ENCODE peak calls at places on chromosome 22, in eight cellular contexts. One of them, this sample, is unnamed.

GRCh38 chr22:44329179-44329796 is 16.5 kb upstream of the SHISAL1 start:
- DNase-seq in lung microvascular endothelial cell: no peak
- DNase-seq in effector CD4-positive, alpha-beta T cell: no peak
- DNase-seq in HAP-1: no peak
- DNase-seq in right lobe of liver: no peak
- DNase-seq in AG09309: no peak
- DNase-seq in left cardiac atrium: no peak
- DNase-seq in iris pigment epithelial cell: no peak
- DNase-seq in this sample: no peak

GRCh38 chr22:28548411-28548810 is 131.2 kb downstream of the TTC28 start:
- DNase-seq in AG09309: no peak
- DNase-seq in iris pigment epithelial cell: no peak
- DNase-seq in right lobe of liver: no peak
- DNase-seq in HAP-1: no peak
- DNase-seq in lung microvascular endothelial cell: no peak
- DNase-seq in left cardiac atrium: no peak
- DNase-seq in effector CD4-positive, alpha-beta T cell: no peak
- DNase-seq in this sample: no peak

GRCh38 chr22:49629586-49630447 is 197.9 kb downstream of the BRD1 start:
- DNase-seq in lung microvascular endothelial cell: peak
- DNase-seq in right lobe of liver: peak
- DNase-seq in left cardiac atrium: no peak
- DNase-seq in iris pigment epithelial cell: peak
- DNase-seq in AG09309: no peak
- DNase-seq in effector CD4-positive, alpha-beta T cell: no peak
- DNase-seq in HAP-1: no peak
- DNase-seq in this sample: no peak

GRCh38 chr22:49203863-49204598 is 623.6 kb downstream of the BRD1 start:
- DNase-seq in HAP-1: no peak
- DNase-seq in right lobe of liver: peak
- DNase-seq in effector CD4-positive, alpha-beta T cell: no peak
- DNase-seq in AG09309: no peak
- DNase-seq in lung microvascular endothelial cell: no peak
- DNase-seq in iris pigment epithelial cell: no peak
- DNase-seq in left cardiac atrium: no peak
- DNase-seq in this sample: no peak

GRCh38 chr22:41367680-41368542 is 13.8 kb upstream of the TEF start:
- DNase-seq in effector CD4-positive, alpha-beta T cell: no peak
- DNase-seq in HAP-1: no peak
- DNase-seq in AG09309: peak
- DNase-seq in lung microvascular endothelial cell: peak
- DNase-seq in right lobe of liver: peak
- DNase-seq in iris pigment epithelial cell: peak
- DNase-seq in left cardiac atrium: peak
- DNase-seq in this sample: no peak

GRCh38 chr22:37017356-37017755 is 1.9 kb downstream of the TST start:
- DNase-seq in effector CD4-positive, alpha-beta T cell: no peak
- DNase-seq in left cardiac atrium: no peak
- DNase-seq in HAP-1: no peak
- DNase-seq in right lobe of liver: peak
- DNase-seq in AG09309: no peak
- DNase-seq in lung microvascular endothelial cell: no peak
- DNase-seq in iris pigment epithelial cell: no peak
- DNase-seq in this sample: no peak

GRCh38 chr22:46537946-46538815 is 761 bp upstream of the CELSR1 start:
- DNase-seq in effector CD4-positive, alpha-beta T cell: no peak
- DNase-seq in left cardiac atrium: no peak
- DNase-seq in lung microvascular endothelial cell: peak
- DNase-seq in AG09309: no peak
- DNase-seq in HAP-1: peak
- DNase-seq in iris pigment epithelial cell: peak
- DNase-seq in right lobe of liver: no peak
- DNase-seq in this sample: no peak

GRCh38 chr22:44576311-44577260 is 78.6 kb upstream of the RTL6 start:
- DNase-seq in left cardiac atrium: no peak
- DNase-seq in lung microvascular endothelial cell: no peak
- DNase-seq in effector CD4-positive, alpha-beta T cell: no peak
- DNase-seq in AG09309: no peak
- DNase-seq in iris pigment epithelial cell: no peak
- DNase-seq in HAP-1: no peak
- DNase-seq in right lobe of liver: no peak
- DNase-seq in this sample: no peak

GRCh38 chr22:29396126-29396525 is 7.8 kb upstream of the AP1B1 start:
- DNase-seq in lung microvascular endothelial cell: no peak
- DNase-seq in right lobe of liver: no peak
- DNase-seq in effector CD4-positive, alpha-beta T cell: no peak
- DNase-seq in iris pigment epithelial cell: no peak
- DNase-seq in HAP-1: no peak
- DNase-seq in AG09309: no peak
- DNase-seq in left cardiac atrium: no peak
- DNase-seq in this sample: no peak

GRCh38 chr22:27531782-27532530 is 269.6 kb downstream of the MN1 start:
- DNase-seq in HAP-1: no peak
- DNase-seq in effector CD4-positive, alpha-beta T cell: no peak
- DNase-seq in lung microvascular endothelial cell: no peak
- DNase-seq in AG09309: peak
- DNase-seq in left cardiac atrium: no peak
- DNase-seq in right lobe of liver: no peak
- DNase-seq in iris pigment epithelial cell: peak
- DNase-seq in this sample: no peak

GRCh38 chr22:46619240-46619829 is 851 bp upstream of the GRAMD4 start:
- DNase-seq in effector CD4-positive, alpha-beta T cell: no peak
- DNase-seq in AG09309: no peak
- DNase-seq in lung microvascular endothelial cell: no peak
- DNase-seq in left cardiac atrium: no peak
- DNase-seq in HAP-1: no peak
- DNase-seq in iris pigment epithelial cell: no peak
- DNase-seq in right lobe of liver: no peak
- DNase-seq in this sample: no peak

GRCh38 chr22:23248583-23248982 is 68.3 kb downstream of the BCR start:
- DNase-seq in lung microvascular endothelial cell: peak
- DNase-seq in right lobe of liver: no peak
- DNase-seq in effector CD4-positive, alpha-beta T cell: no peak
- DNase-seq in iris pigment epithelial cell: peak
- DNase-seq in AG09309: no peak
- DNase-seq in HAP-1: no peak
- DNase-seq in left cardiac atrium: no peak
- DNase-seq in this sample: no peak

GRCh38 chr22:28955817-28956216 is 72.4 kb downstream of the ZNRF3 start:
- DNase-seq in left cardiac atrium: no peak
- DNase-seq in AG09309: no peak
- DNase-seq in right lobe of liver: no peak
- DNase-seq in lung microvascular endothelial cell: no peak
- DNase-seq in effector CD4-positive, alpha-beta T cell: peak
- DNase-seq in iris pigment epithelial cell: peak
- DNase-seq in HAP-1: no peak
- DNase-seq in this sample: no peak

GRCh38 chr22:37189011-37189466 is 992 bp upstream of the C1QTNF6 start:
- DNase-seq in right lobe of liver: no peak
- DNase-seq in iris pigment epithelial cell: no peak
- DNase-seq in AG09309: no peak
- DNase-seq in HAP-1: no peak
- DNase-seq in left cardiac atrium: peak
- DNase-seq in effector CD4-positive, alpha-beta T cell: no peak
- DNase-seq in lung microvascular endothelial cell: peak
- DNase-seq in this sample: no peak

GRCh38 chr22:29336751-29337490 is 21.4 kb upstream of the RASL10A start:
- DNase-seq in lung microvascular endothelial cell: no peak
- DNase-seq in left cardiac atrium: no peak
- DNase-seq in AG09309: no peak
- DNase-seq in HAP-1: no peak
- DNase-seq in effector CD4-positive, alpha-beta T cell: no peak
- DNase-seq in iris pigment epithelial cell: no peak
- DNase-seq in right lobe of liver: peak
- DNase-seq in this sample: no peak

GRCh38 chr22:23527971-23528740 is 51.9 kb downstream of the IGLL1 start:
- DNase-seq in HAP-1: no peak
- DNase-seq in right lobe of liver: no peak
- DNase-seq in left cardiac atrium: no peak
- DNase-seq in AG09309: no peak
- DNase-seq in lung microvascular endothelial cell: no peak
- DNase-seq in effector CD4-positive, alpha-beta T cell: no peak
- DNase-seq in iris pigment epithelial cell: no peak
- DNase-seq in this sample: no peak

GRCh38 chr22:46233231-46233630 is 16.9 kb downstream of the CDPF1 start:
- DNase-seq in right lobe of liver: no peak
- DNase-seq in AG09309: no peak
- DNase-seq in lung microvascular endothelial cell: peak
- DNase-seq in HAP-1: no peak
- DNase-seq in left cardiac atrium: peak
- DNase-seq in effector CD4-positive, alpha-beta T cell: no peak
- DNase-seq in iris pigment epithelial cell: no peak
- DNase-seq in this sample: no peak

GRCh38 chr22:28006271-28006670 is 87.2 kb upstream of the PITPNB start:
- DNase-seq in effector CD4-positive, alpha-beta T cell: no peak
- DNase-seq in HAP-1: no peak
- DNase-seq in iris pigment epithelial cell: no peak
- DNase-seq in right lobe of liver: no peak
- DNase-seq in AG09309: no peak
- DNase-seq in left cardiac atrium: no peak
- DNase-seq in lung microvascular endothelial cell: no peak
- DNase-seq in this sample: no peak

GRCh38 chr22:48779661-48780596 is 1047.7 kb downstream of the BRD1 start:
- DNase-seq in iris pigment epithelial cell: no peak
- DNase-seq in effector CD4-positive, alpha-beta T cell: no peak
- DNase-seq in left cardiac atrium: no peak
- DNase-seq in AG09309: no peak
- DNase-seq in HAP-1: no peak
- DNase-seq in lung microvascular endothelial cell: no peak
- DNase-seq in right lobe of liver: no peak
- DNase-seq in this sample: no peak

GRCh38 chr22:21965762-21966288 is 13.2 kb upstream of the PPM1F start:
- DNase-seq in HAP-1: no peak
- DNase-seq in effector CD4-positive, alpha-beta T cell: no peak
- DNase-seq in iris pigment epithelial cell: no peak
- DNase-seq in AG09309: no peak
- DNase-seq in right lobe of liver: no peak
- DNase-seq in left cardiac atrium: no peak
- DNase-seq in lung microvascular endothelial cell: no peak
- DNase-seq in this sample: no peak

GRCh38 chr22:42343136-42343484 is 72.7 kb upstream of the TCF20 start:
- DNase-seq in HAP-1: no peak
- DNase-seq in lung microvascular endothelial cell: no peak
- DNase-seq in left cardiac atrium: no peak
- DNase-seq in AG09309: no peak
- DNase-seq in effector CD4-positive, alpha-beta T cell: no peak
- DNase-seq in right lobe of liver: no peak
- DNase-seq in iris pigment epithelial cell: no peak
- DNase-seq in this sample: no peak

GRCh38 chr22:40919446-40919845 is 31.7 kb upstream of the RBX1 start:
- DNase-seq in lung microvascular endothelial cell: no peak
- DNase-seq in HAP-1: peak
- DNase-seq in AG09309: peak
- DNase-seq in iris pigment epithelial cell: no peak
- DNase-seq in left cardiac atrium: no peak
- DNase-seq in right lobe of liver: no peak
- DNase-seq in effector CD4-positive, alpha-beta T cell: no peak
- DNase-seq in this sample: no peak

GRCh38 chr22:17902960-17903359 is 121.4 kb downstream of the MICAL3 start:
- DNase-seq in AG09309: no peak
- DNase-seq in left cardiac atrium: no peak
- DNase-seq in HAP-1: no peak
- DNase-seq in iris pigment epithelial cell: no peak
- DNase-seq in lung microvascular endothelial cell: no peak
- DNase-seq in right lobe of liver: no peak
- DNase-seq in effector CD4-positive, alpha-beta T cell: no peak
- DNase-seq in this sample: no peak

GRCh38 chr22:44337658-44338004 is 24.9 kb upstream of the SHISAL1 start:
- DNase-seq in right lobe of liver: no peak
- DNase-seq in HAP-1: no peak
- DNase-seq in left cardiac atrium: peak
- DNase-seq in effector CD4-positive, alpha-beta T cell: no peak
- DNase-seq in lung microvascular endothelial cell: no peak
- DNase-seq in iris pigment epithelial cell: peak
- DNase-seq in AG09309: no peak
- DNase-seq in this sample: no peak

GRCh38 chr22:26086359-26086758 is 82.9 kb upstream of the SEZ6L start:
- DNase-seq in HAP-1: no peak
- DNase-seq in AG09309: no peak
- DNase-seq in iris pigment epithelial cell: no peak
- DNase-seq in effector CD4-positive, alpha-beta T cell: no peak
- DNase-seq in right lobe of liver: no peak
- DNase-seq in left cardiac atrium: no peak
- DNase-seq in lung microvascular endothelial cell: no peak
- DNase-seq in this sample: no peak

GRCh38 chr22:43435851-43436535 is 24.2 kb downstream of the MPPED1 start:
- DNase-seq in AG09309: no peak
- DNase-seq in effector CD4-positive, alpha-beta T cell: no peak
- DNase-seq in lung microvascular endothelial cell: no peak
- DNase-seq in left cardiac atrium: no peak
- DNase-seq in iris pigment epithelial cell: no peak
- DNase-seq in HAP-1: no peak
- DNase-seq in right lobe of liver: peak
- DNase-seq in this sample: no peak

GRCh38 chr22:45904236-45904635 is 72.7 kb downstream of the WNT7B start:
- DNase-seq in iris pigment epithelial cell: no peak
- DNase-seq in lung microvascular endothelial cell: no peak
- DNase-seq in HAP-1: no peak
- DNase-seq in AG09309: no peak
- DNase-seq in effector CD4-positive, alpha-beta T cell: no peak
- DNase-seq in left cardiac atrium: no peak
- DNase-seq in right lobe of liver: no peak
- DNase-seq in this sample: no peak

GRCh38 chr22:20803696-20804324 is 29.9 kb downstream of the SERPIND1 start:
- DNase-seq in effector CD4-positive, alpha-beta T cell: no peak
- DNase-seq in right lobe of liver: no peak
- DNase-seq in iris pigment epithelial cell: peak
- DNase-seq in left cardiac atrium: no peak
- DNase-seq in AG09309: no peak
- DNase-seq in HAP-1: no peak
- DNase-seq in lung microvascular endothelial cell: peak
- DNase-seq in this sample: no peak

GRCh38 chr22:39012525-39013516 is 1.2 kb upstream of the APOBEC3C start:
- DNase-seq in AG09309: no peak
- DNase-seq in HAP-1: no peak
- DNase-seq in effector CD4-positive, alpha-beta T cell: no peak
- DNase-seq in right lobe of liver: no peak
- DNase-seq in left cardiac atrium: no peak
- DNase-seq in iris pigment epithelial cell: no peak
- DNase-seq in lung microvascular endothelial cell: no peak
- DNase-seq in this sample: no peak

GRCh38 chr22:43228330-43228729 is 41.4 kb upstream of the TTLL12 start:
- DNase-seq in lung microvascular endothelial cell: peak
- DNase-seq in HAP-1: no peak
- DNase-seq in AG09309: no peak
- DNase-seq in right lobe of liver: no peak
- DNase-seq in left cardiac atrium: no peak
- DNase-seq in effector CD4-positive, alpha-beta T cell: no peak
- DNase-seq in iris pigment epithelial cell: peak
- DNase-seq in this sample: no peak

GRCh38 chr22:45703758-45704157 is 32.1 kb downstream of the ATXN10 start:
- DNase-seq in AG09309: no peak
- DNase-seq in effector CD4-positive, alpha-beta T cell: no peak
- DNase-seq in left cardiac atrium: no peak
- DNase-seq in lung microvascular endothelial cell: no peak
- DNase-seq in HAP-1: no peak
- DNase-seq in iris pigment epithelial cell: no peak
- DNase-seq in right lobe of liver: no peak
- DNase-seq in this sample: no peak

This sample was measured in esophagus squamous epithelium.